ENCODE peak calls at places on chromosomes 16 and 17, in eight cellular contexts. One of them, this sample, is unnamed.

GRCh38 chr17:80212962-80213650 is 7.0 kb downstream of the SGSH start:
- ATAC-seq in HCT116: no peak
- ATAC-seq in GM23338: no peak
- ATAC-seq in GM12878: no peak
- ATAC-seq in upper lobe of left lung: no peak
- ATAC-seq in HepG2: no peak
- ATAC-seq in Panc1: no peak
- ATAC-seq in K562: no peak
- ATAC-seq in this sample: no peak

GRCh38 chr16:20612551-20613470 is 36.6 kb upstream of the ACSM2B start:
- ATAC-seq in HCT116: no peak
- ATAC-seq in HepG2: peak; percentile 20
- ATAC-seq in K562: no peak
- ATAC-seq in upper lobe of left lung: peak; percentile 85
- ATAC-seq in GM12878: no peak
- ATAC-seq in Panc1: no peak
- ATAC-seq in GM23338: no peak
- ATAC-seq in this sample: peak; percentile 49

GRCh38 chr17:2656293-2656692 is 55.3 kb downstream of the CLUH start:
- ATAC-seq in HepG2: no peak
- ATAC-seq in Panc1: no peak
- ATAC-seq in HCT116: no peak
- ATAC-seq in upper lobe of left lung: no peak
- ATAC-seq in K562: no peak
- ATAC-seq in GM23338: no peak
- ATAC-seq in GM12878: no peak
- ATAC-seq in this sample: no peak

GRCh38 chr17:46771601-46772012 is 46.9 kb downstream of the WNT3 start:
- ATAC-seq in HCT116: peak; percentile 64
- ATAC-seq in HepG2: no peak
- ATAC-seq in Panc1: peak; percentile 73
- ATAC-seq in upper lobe of left lung: no peak
- ATAC-seq in GM12878: no peak
- ATAC-seq in K562: peak; percentile 45
- ATAC-seq in GM23338: peak; percentile 1
- ATAC-seq in this sample: peak; percentile 62

GRCh38 chr17:73342549-73343167 is 30.9 kb upstream of the CDC42EP4 start:
- ATAC-seq in Panc1: peak; percentile 17
- ATAC-seq in upper lobe of left lung: no peak
- ATAC-seq in GM12878: peak; percentile 79
- ATAC-seq in HepG2: no peak
- ATAC-seq in K562: no peak
- ATAC-seq in HCT116: no peak
- ATAC-seq in GM23338: peak; percentile 3
- ATAC-seq in this sample: no peak

GRCh38 chr17:39617446-39618251 is 9.1 kb upstream of the PPP1R1B start:
- ATAC-seq in HCT116: peak; percentile 66
- ATAC-seq in GM23338: peak; percentile 23
- ATAC-seq in HepG2: no peak
- ATAC-seq in Panc1: peak; percentile 76
- ATAC-seq in GM12878: peak; percentile 24
- ATAC-seq in upper lobe of left lung: no peak
- ATAC-seq in K562: no peak
- ATAC-seq in this sample: peak; percentile 54

GRCh38 chr16:3890091-3890490 is 9.6 kb upstream of the CREBBP start:
- ATAC-seq in GM12878: no peak
- ATAC-seq in HCT116: no peak
- ATAC-seq in Panc1: no peak
- ATAC-seq in GM23338: no peak
- ATAC-seq in K562: no peak
- ATAC-seq in HepG2: no peak
- ATAC-seq in upper lobe of left lung: no peak
- ATAC-seq in this sample: no peak

GRCh38 chr16:20051611-20052010 is 22.1 kb downstream of the GPR139 start:
- ATAC-seq in HCT116: no peak
- ATAC-seq in K562: no peak
- ATAC-seq in Panc1: no peak
- ATAC-seq in GM23338: no peak
- ATAC-seq in HepG2: no peak
- ATAC-seq in upper lobe of left lung: no peak
- ATAC-seq in GM12878: no peak
- ATAC-seq in this sample: no peak

GRCh38 chr17:38749222-38750043 is 1.3 kb upstream of the PCGF2 start:
- ATAC-seq in Panc1: peak; percentile 58
- ATAC-seq in upper lobe of left lung: peak; percentile 38
- ATAC-seq in K562: peak; percentile 65
- ATAC-seq in HCT116: peak; percentile 42
- ATAC-seq in GM23338: peak; percentile 19
- ATAC-seq in GM12878: peak; percentile 9
- ATAC-seq in HepG2: peak; percentile 32
- ATAC-seq in this sample: peak; percentile 44

GRCh38 chr16:74455619-74456289 is 34.5 kb upstream of the CLEC18B start:
- ATAC-seq in Panc1: no peak
- ATAC-seq in HepG2: peak; percentile 65
- ATAC-seq in GM23338: no peak
- ATAC-seq in HCT116: peak; percentile 68
- ATAC-seq in upper lobe of left lung: no peak
- ATAC-seq in GM12878: no peak
- ATAC-seq in K562: no peak
- ATAC-seq in this sample: no peak

GRCh38 chr16:66618588-66618987 is 14.1 kb downstream of the CMTM3 start:
- ATAC-seq in Panc1: peak; percentile 87
- ATAC-seq in K562: peak; percentile 12
- ATAC-seq in HepG2: no peak
- ATAC-seq in GM12878: no peak
- ATAC-seq in GM23338: no peak
- ATAC-seq in upper lobe of left lung: no peak
- ATAC-seq in HCT116: peak; percentile 96
- ATAC-seq in this sample: peak; percentile 80

GRCh38 chr16:46885960-46886763 is 2.0 kb downstream of the GPT2 start:
- ATAC-seq in upper lobe of left lung: no peak
- ATAC-seq in HCT116: no peak
- ATAC-seq in GM12878: no peak
- ATAC-seq in Panc1: no peak
- ATAC-seq in K562: no peak
- ATAC-seq in GM23338: no peak
- ATAC-seq in HepG2: no peak
- ATAC-seq in this sample: no peak

GRCh38 chr17:31690118-31690517 is 168.9 kb downstream of the COPRS start:
- ATAC-seq in HCT116: no peak
- ATAC-seq in upper lobe of left lung: no peak
- ATAC-seq in K562: no peak
- ATAC-seq in GM12878: no peak
- ATAC-seq in GM23338: no peak
- ATAC-seq in HepG2: no peak
- ATAC-seq in Panc1: peak; percentile 49
- ATAC-seq in this sample: no peak

GRCh38 chr17:64687959-64688358 is 25.9 kb upstream of the SMURF2 start:
- ATAC-seq in K562: no peak
- ATAC-seq in GM23338: no peak
- ATAC-seq in GM12878: no peak
- ATAC-seq in HepG2: no peak
- ATAC-seq in Panc1: no peak
- ATAC-seq in HCT116: peak; percentile 15
- ATAC-seq in upper lobe of left lung: no peak
- ATAC-seq in this sample: peak; percentile 16

GRCh38 chr17:78934681-78935418 is 9.7 kb upstream of the TIMP2 start:
- ATAC-seq in GM12878: no peak
- ATAC-seq in upper lobe of left lung: no peak
- ATAC-seq in Panc1: no peak
- ATAC-seq in K562: no peak
- ATAC-seq in HepG2: no peak
- ATAC-seq in HCT116: no peak
- ATAC-seq in GM23338: no peak
- ATAC-seq in this sample: no peak

GRCh38 chr17:78933959-78934568 is 8.9 kb upstream of the TIMP2 start:
- ATAC-seq in upper lobe of left lung: peak; percentile 83
- ATAC-seq in K562: peak; percentile 46
- ATAC-seq in GM23338: peak; percentile 84
- ATAC-seq in GM12878: no peak
- ATAC-seq in Panc1: peak; percentile 70
- ATAC-seq in HCT116: peak; percentile 41
- ATAC-seq in HepG2: peak; percentile 32
- ATAC-seq in this sample: peak; percentile 88

GRCh38 chr17:78937561-78937960 is 12.4 kb upstream of the TIMP2 start:
- ATAC-seq in upper lobe of left lung: no peak
- ATAC-seq in Panc1: no peak
- ATAC-seq in HCT116: no peak
- ATAC-seq in GM23338: no peak
- ATAC-seq in K562: peak; percentile 73
- ATAC-seq in HepG2: no peak
- ATAC-seq in GM12878: no peak
- ATAC-seq in this sample: no peak

GRCh38 chr17:78933025-78933958 is 8.1 kb upstream of the TIMP2 start:
- ATAC-seq in GM23338: no peak
- ATAC-seq in K562: no peak
- ATAC-seq in GM12878: peak; percentile 99
- ATAC-seq in HepG2: peak; percentile 86
- ATAC-seq in upper lobe of left lung: no peak
- ATAC-seq in HCT116: peak; percentile 82
- ATAC-seq in Panc1: peak; percentile 87
- ATAC-seq in this sample: peak; percentile 63

GRCh38 chr17:78935419-78936323 is 10.5 kb upstream of the TIMP2 start:
- ATAC-seq in GM12878: no peak
- ATAC-seq in K562: no peak
- ATAC-seq in GM23338: no peak
- ATAC-seq in HCT116: peak; percentile 39
- ATAC-seq in upper lobe of left lung: peak; percentile 26
- ATAC-seq in Panc1: peak; percentile 44
- ATAC-seq in HepG2: no peak
- ATAC-seq in this sample: peak; percentile 62
- H3K4me3 ChIP-seq in GM12878: no peak overlapping the region
- H3K4me3 ChIP-seq in K562: no peak overlapping the region
- H3K4me3 ChIP-seq in GM23338: no peak overlapping the region
- H3K4me3 ChIP-seq in HCT116: no peak overlapping the region
- H3K4me3 ChIP-seq in upper lobe of left lung: no peak overlapping the region
- H3K4me3 ChIP-seq in Panc1: no peak overlapping the region
- H3K4me3 ChIP-seq in HepG2: no peak overlapping the region
- H3K4me3 ChIP-seq in this sample: no peak overlapping the region

GRCh38 chr16:586047-586644 is 3.7 kb upstream of the RAB40C start:
- ATAC-seq in K562: no peak
- ATAC-seq in upper lobe of left lung: no peak
- ATAC-seq in HCT116: no peak
- ATAC-seq in HepG2: no peak
- ATAC-seq in GM12878: no peak
- ATAC-seq in Panc1: no peak
- ATAC-seq in GM23338: no peak
- ATAC-seq in this sample: no peak
- TF ChIP-seq POLR2AphosphoS5 in K562: no peak
- TF ChIP-seq POLR2AphosphoS5 in upper lobe of left lung: no peak
- TF ChIP-seq POLR2AphosphoS5 in HCT116: no peak
- TF ChIP-seq POLR2AphosphoS5 in HepG2: no peak
- TF ChIP-seq POLR2AphosphoS5 in GM12878: no peak
- TF ChIP-seq POLR2AphosphoS5 in Panc1: no peak
- TF ChIP-seq POLR2AphosphoS5 in GM23338: no peak
- TF ChIP-seq POLR2AphosphoS5 in this sample: no peak

DNA sequence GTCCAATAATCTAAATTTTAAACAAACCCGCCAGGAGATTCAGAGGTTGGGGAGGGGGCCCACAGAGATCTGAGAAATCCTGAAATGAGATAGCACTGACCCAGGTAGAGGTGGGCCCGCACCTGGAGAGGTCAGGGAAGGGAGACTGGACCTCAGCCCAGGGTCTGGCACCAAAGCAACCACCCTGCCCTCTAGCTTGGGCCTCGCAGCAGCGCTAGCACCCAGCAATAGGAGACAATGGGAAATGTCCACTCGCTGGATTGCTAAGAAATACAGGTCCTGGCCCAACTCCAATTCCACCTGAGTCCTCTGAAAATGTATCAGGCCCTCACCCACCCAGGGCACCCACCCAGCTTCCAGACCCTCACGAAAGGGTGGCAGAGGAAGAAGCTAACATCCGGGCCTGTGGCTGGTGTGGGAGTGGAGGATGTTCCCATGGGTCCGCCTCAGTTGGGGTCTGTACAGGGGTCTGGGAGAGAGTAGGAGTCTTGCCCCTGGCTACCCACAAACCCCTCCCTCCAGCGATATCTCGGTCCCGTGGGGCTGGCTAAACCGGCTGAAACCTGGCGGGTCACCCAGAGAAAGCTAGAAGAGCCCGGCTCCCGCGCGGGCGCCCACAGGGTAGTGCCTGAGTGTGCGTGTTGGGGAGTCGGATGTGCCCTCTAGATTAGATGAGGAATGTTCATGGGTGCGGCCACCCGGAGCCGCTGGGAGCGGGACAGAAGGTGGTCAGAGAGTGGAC is 1.1 kb downstream of the PLLP start:
- ATAC-seq in Panc1: peak; percentile 13
- ATAC-seq in K562: no peak
- ATAC-seq in HCT116: no peak
- ATAC-seq in GM23338: peak; percentile 36
- ATAC-seq in HepG2: peak; percentile 43
- ATAC-seq in upper lobe of left lung: peak; percentile 76
- ATAC-seq in GM12878: no peak
- ATAC-seq in this sample: peak; percentile 10
- TF ChIP-seq CTCF in Panc1: no peak
- TF ChIP-seq CTCF in K562: no peak
- TF ChIP-seq CTCF in HCT116: no peak
- TF ChIP-seq CTCF in GM23338: no peak
- TF ChIP-seq CTCF in HepG2: peak; percentile 42
- TF ChIP-seq CTCF in upper lobe of left lung: no peak
- TF ChIP-seq CTCF in GM12878: no peak
- TF ChIP-seq CTCF in this sample: no peak

GRCh38 chr17:62968445-62968923 is 2.4 kb downstream of the TANC2 start:
- ATAC-seq in GM23338: peak; percentile 71
- ATAC-seq in GM12878: peak; percentile 96
- ATAC-seq in HepG2: peak; percentile 95
- ATAC-seq in Panc1: peak; percentile 76
- ATAC-seq in upper lobe of left lung: peak; percentile 78
- ATAC-seq in HCT116: peak; percentile 63
- ATAC-seq in K562: peak; percentile 87
- ATAC-seq in this sample: peak; percentile 27
- H3K4me3 ChIP-seq in GM23338: no peak overlapping the region
- H3K4me3 ChIP-seq in GM12878: no peak overlapping the region
- H3K4me3 ChIP-seq in HepG2: no peak overlapping the region
- H3K4me3 ChIP-seq in Panc1: peak overlapping the region; percentile 95
- H3K4me3 ChIP-seq in upper lobe of left lung: peak overlapping the region; percentile 94
- H3K4me3 ChIP-seq in HCT116: peak overlapping the region; percentile 18
- H3K4me3 ChIP-seq in K562: no peak overlapping the region
- H3K4me3 ChIP-seq in this sample: no peak overlapping the region

GRCh38 chr16:15778204-15778743 is 78.6 kb downstream of the MYH11 start:
- ATAC-seq in HCT116: peak; percentile 7
- ATAC-seq in GM23338: no peak
- ATAC-seq in HepG2: no peak
- ATAC-seq in Panc1: peak; percentile 13
- ATAC-seq in GM12878: no peak
- ATAC-seq in upper lobe of left lung: no peak
- ATAC-seq in K562: no peak
- ATAC-seq in this sample: no peak
- TF ChIP-seq POLR2AphosphoS5 in HCT116: no peak
- TF ChIP-seq POLR2AphosphoS5 in GM23338: no peak
- TF ChIP-seq POLR2AphosphoS5 in HepG2: no peak
- TF ChIP-seq POLR2AphosphoS5 in Panc1: no peak
- TF ChIP-seq POLR2AphosphoS5 in GM12878: no peak
- TF ChIP-seq POLR2AphosphoS5 in upper lobe of left lung: no peak
- TF ChIP-seq POLR2AphosphoS5 in K562: no peak
- TF ChIP-seq POLR2AphosphoS5 in this sample: peak; percentile 53

DNA sequence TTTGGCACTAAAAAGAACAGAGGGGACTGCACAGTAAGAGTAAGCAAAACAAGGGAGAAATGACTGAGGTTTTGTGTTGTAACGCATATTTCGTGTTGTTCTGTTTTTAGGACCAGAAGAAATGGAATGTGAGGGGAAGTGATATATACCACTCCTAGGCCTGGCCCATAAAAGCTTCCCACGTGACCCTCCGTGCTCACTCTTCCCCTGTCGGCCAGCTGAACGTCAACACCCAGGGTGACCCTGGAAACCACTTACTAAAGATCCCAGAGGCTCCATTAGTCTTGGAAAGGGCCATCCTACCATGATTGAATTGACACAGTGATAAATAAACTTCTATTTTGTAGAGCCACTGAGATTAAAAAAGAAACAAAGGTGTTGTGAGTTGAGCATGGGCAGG is 79.8 kb downstream of the HELZ start:
- ATAC-seq in Panc1: no peak
- ATAC-seq in K562: no peak
- ATAC-seq in GM23338: no peak
- ATAC-seq in HepG2: no peak
- ATAC-seq in upper lobe of left lung: peak; percentile 78
- ATAC-seq in GM12878: no peak
- ATAC-seq in HCT116: no peak
- ATAC-seq in this sample: peak; percentile 61
- TF ChIP-seq CTCF in Panc1: no peak
- TF ChIP-seq CTCF in K562: no peak
- TF ChIP-seq CTCF in GM23338: no peak
- TF ChIP-seq CTCF in HepG2: no peak
- TF ChIP-seq CTCF in upper lobe of left lung: no peak
- TF ChIP-seq CTCF in GM12878: no peak
- TF ChIP-seq CTCF in HCT116: no peak
- TF ChIP-seq CTCF in this sample: no peak